ENCODE peak calls at places on chromosomes 11 and 22, in six cellular contexts. K is B cell, Q is MM.1S, U is GM06990, G is nephron progenitor cell, J is A549. R is an unnamed sample.

GRCh38 chr11:66841861-66842260 is 1.4 kb upstream of the RCE1 start:
- DNase-seq in G (no peak), Q (no peak), K (no peak), U (no peak), J (no peak), R (no peak)

GRCh38 chr11:126585388-126586302 is 230.2 kb downstream of the ST3GAL4 start:
- DNase-seq in U (no peak), Q (no peak), K (no peak), G (peak), J (peak), R (no peak)

GRCh38 chr11:121688860-121689614 is 236.3 kb upstream of the SORL1-AS1 start:
- DNase-seq in G (no peak), U (no peak), K (no peak), J (no peak), Q (no peak), R (no peak)

GRCh38 chr11:99614353-99614752 is 593.6 kb downstream of the CNTN5 start:
- DNase-seq in K (no peak), U (no peak), J (no peak), Q (no peak), G (no peak), R (no peak)

GRCh38 chr11:33646629-33647028 is 54.0 kb downstream of the C11orf91 start:
- DNase-seq in J (no peak), U (no peak), Q (no peak), G (no peak), K (no peak), R (no peak)

GRCh38 chr11:6083129-6083528 is 24.4 kb upstream of the OR56B4 start:
- DNase-seq in J (no peak), Q (no peak), U (no peak), K (no peak), G (no peak), R (no peak)

GRCh38 chr11:776459-777287 is 614 bp downstream of the GATD1 start:
- DNase-seq in K (no peak), Q (peak), J (peak), U (peak), G (peak), R (peak)

GRCh38 chr11:102476812-102477211 is 24.2 kb upstream of the TMEM123 start:
- DNase-seq in G (no peak), K (no peak), U (no peak), J (no peak), Q (peak), R (no peak)

GRCh38 chr22:26501996-26502395 is 10.3 kb downstream of the TFIP11 start:
- DNase-seq in K (no peak), Q (peak), J (no peak), G (no peak), U (no peak), R (no peak)

GRCh38 chr11:132312616-132313210 is 942.3 kb downstream of the NTM start:
- DNase-seq in J (no peak), G (peak), K (no peak), U (no peak), Q (no peak), R (peak)
- TF ChIP-seq CTCF in J (no peak), G (peak), K (no peak), U (peak), Q (peak), R (peak)

GRCh38 chr11:64750361-64751054 is 6.6 kb upstream of the RASGRP2 start:
- DNase-seq in K (peak), U (no peak), Q (no peak), G (no peak), J (no peak), R (no peak)
- TF ChIP-seq CTCF in K (no peak), U (peak), Q (peak), G (no peak), J (no peak), R (no peak)

DNA sequence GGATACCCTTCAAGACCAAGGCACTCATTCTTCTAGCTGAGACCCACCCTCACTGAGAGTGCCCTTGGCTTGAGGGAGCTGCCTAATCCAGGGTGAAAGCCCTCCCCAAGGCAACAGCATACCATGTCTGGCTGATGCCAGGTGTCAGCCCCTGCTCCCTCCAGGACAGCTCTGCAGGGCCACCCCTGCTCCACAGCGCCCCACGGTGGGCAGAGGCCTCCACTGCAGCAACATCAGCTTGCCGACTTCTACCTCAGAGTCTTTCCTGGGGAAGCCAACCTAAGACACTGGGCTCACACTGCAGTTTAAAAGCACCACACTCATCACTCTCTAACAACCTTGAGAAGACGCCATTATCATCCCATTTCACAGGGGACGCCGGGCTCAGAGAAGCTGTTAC is 29.0 kb downstream of the TTLL1 start:
- DNase-seq in G (peak), J (no peak), U (peak), Q (no peak), K (no peak), R (peak)
- TF ChIP-seq CTCF in G (peak), J (peak), U (peak), Q (peak), K (peak), R (peak)

DNA sequence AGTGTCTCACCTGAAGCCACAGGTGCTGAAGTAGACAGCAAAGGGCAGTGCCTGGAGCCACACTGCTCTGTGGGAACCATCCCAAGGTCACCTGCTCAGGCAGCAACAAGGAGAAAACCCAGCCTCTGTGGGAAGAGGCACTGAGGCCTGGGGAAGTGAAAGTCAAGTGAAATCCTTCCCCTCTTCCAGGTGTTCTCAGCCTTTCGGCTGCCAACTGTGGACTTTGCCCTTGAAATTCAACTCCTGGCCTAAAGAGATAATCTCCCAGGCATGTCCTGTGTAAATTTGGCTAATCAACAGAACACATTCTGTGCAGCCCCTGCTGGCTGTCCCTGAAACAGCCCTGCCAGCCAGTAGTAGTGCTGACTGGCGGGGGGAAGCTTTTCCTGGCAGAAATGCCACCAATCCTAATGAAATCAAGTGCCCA is 112.1 kb downstream of the RPL27A start:
- DNase-seq in Q (no peak), G (no peak), U (no peak), K (no peak), J (no peak), R (no peak)
- TF ChIP-seq CTCF in Q (peak), G (peak), U (peak), K (no peak), J (no peak), R (no peak)

R was measured in GM13976.